ENCODE peak calls at places on chromosomes 16 and 17, in nine cellular contexts. B is progenitor cell of endocrine pancreas, N is epithelial cell of esophagus, J is NCI-H345, G is hypothalamus, F is Calu3, E is AG20443, Z is AG09319, K is thyroid gland. A is an unnamed sample.

GRCh38 chr17:6489016-6489550 is 44.8 kb downstream of the PIMREG start:
- DNase-seq in N (no peak), K (no peak), J (no peak), E (no peak), B (no peak), F (no peak), Z (no peak), G (no peak), A (no peak)

GRCh38 chr17:81084691-81085419 is 49.9 kb downstream of the BAIAP2 start:
- DNase-seq in J (no peak), K (peak; percentile 61), N (no peak), B (no peak), G (peak; percentile 70), Z (no peak), F (no peak), E (no peak), A (no peak)

GRCh38 chr16:19085679-19086200 is 18.3 kb downstream of the COQ7 start:
- DNase-seq in N (no peak), B (no peak), J (no peak), K (no peak), G (no peak), E (no peak), F (peak; percentile 41), Z (no peak), A (no peak)

GRCh38 chr16:17408955-17409441 is 61.8 kb downstream of the XYLT1 start:
- DNase-seq in F (no peak), Z (no peak), N (no peak), E (no peak), B (no peak), K (no peak), G (no peak), J (no peak), A (no peak)

GRCh38 chr17:76071497-76072148 is 694 bp downstream of the SRP68 start:
- DNase-seq in F (no peak), J (no peak), N (no peak), E (no peak), B (no peak), Z (no peak), G (no peak), K (no peak), A (no peak)

GRCh38 chr16:53805747-53806146 is 101.8 kb downstream of the FTO start:
- DNase-seq in E (no peak), K (no peak), Z (no peak), F (no peak), B (no peak), J (no peak), G (no peak), N (no peak), A (no peak)

GRCh38 chr17:70405492-70406220 is 236.3 kb downstream of the KCNJ2 start:
- DNase-seq in F (no peak), N (peak; percentile 90), Z (peak; percentile 65), B (no peak), E (peak; percentile 69), J (no peak), K (no peak), G (no peak), A (no peak)

GRCh38 chr16:83826146-83826913 is 18.6 kb downstream of the HSBP1 start:
- DNase-seq in G (peak; percentile 83), B (peak; percentile 80), J (peak; percentile 59), N (peak; percentile 93), Z (peak; percentile 61), F (peak; percentile 92), E (peak; percentile 93), K (peak; percentile 89), A (peak; percentile 68)

GRCh38 chr17:2213291-2213960 is 90.2 kb downstream of the SMG6 start:
- DNase-seq in F (no peak), N (no peak), G (no peak), B (no peak), Z (no peak), K (no peak), E (peak; percentile 53), J (peak; percentile 25), A (no peak)

GRCh38 chr16:19555938-19556778 is 655 bp downstream of the VPS35L start:
- DNase-seq in K (no peak), B (peak; percentile 11), N (peak; percentile 33), G (no peak), F (peak; percentile 4), E (no peak), J (peak; percentile 19), Z (no peak), A (no peak)

GRCh38 chr17:56635640-56636039 is 42.1 kb downstream of the NOG start:
- DNase-seq in G (no peak), E (no peak), J (no peak), K (no peak), Z (no peak), N (no peak), F (no peak), B (no peak), A (no peak)

GRCh38 chr17:61619953-61620352 is 28.9 kb upstream of the NACA2 start:
- DNase-seq in E (no peak), K (no peak), Z (no peak), B (no peak), F (no peak), J (no peak), N (no peak), G (no peak), A (no peak)

GRCh38 chr17:42016411-42016831 is 818 bp downstream of the DNAJC7 start:
- DNase-seq in B (no peak), J (no peak), E (no peak), K (no peak), G (no peak), F (no peak), Z (no peak), N (no peak), A (peak; percentile 59)

GRCh38 chr16:27181020-27181419 is 22.3 kb upstream of the KDM8 start:
- DNase-seq in B (no peak), F (peak; percentile 14), N (no peak), G (no peak), Z (no peak), E (no peak), J (no peak), K (no peak), A (no peak)

GRCh38 chr16:28063611-28064061 is at the start of gene GSG1L:
- DNase-seq in G (no peak), K (no peak), B (no peak), N (no peak), J (no peak), E (no peak), F (peak; percentile 26), Z (no peak), A (no peak)

GRCh38 chr17:50364715-50365114 is 8.3 kb downstream of the MRPL27 start:
- DNase-seq in N (peak; percentile 69), J (no peak), G (no peak), B (no peak), E (peak; percentile 63), F (no peak), Z (no peak), K (no peak), A (no peak)

GRCh38 chr17:66661411-66661843 is 173.5 kb upstream of the CACNG5 start:
- DNase-seq in N (peak; percentile 92), J (peak; percentile 99), Z (no peak), K (peak; percentile 45), E (no peak), F (peak; percentile 75), B (no peak), G (no peak), A (no peak)

GRCh38 chr17:46159686-46160085 is 33.5 kb downstream of the KANSL1 start:
- DNase-seq in G (no peak), B (no peak), Z (no peak), J (no peak), F (no peak), K (no peak), E (peak; percentile 90), N (peak; percentile 36), A (no peak)

GRCh38 chr16:75433732-75434413 is 570 bp upstream of the CFDP1 start:
- DNase-seq in K (peak; percentile 75), F (peak; percentile 77), E (peak; percentile 74), G (peak; percentile 83), B (peak; percentile 28), Z (peak; percentile 82), N (peak; percentile 95), J (peak; percentile 77), A (peak; percentile 73)

GRCh38 chr16:86732621-86733297 is 154.4 kb downstream of the FOXL1 start:
- DNase-seq in K (no peak), F (no peak), E (peak; percentile 61), J (no peak), G (no peak), N (no peak), Z (no peak), B (no peak), A (peak; percentile 34)

GRCh38 chr16:57639172-57639571 is 10.7 kb downstream of the ADGRG1 start:
- DNase-seq in E (no peak), N (no peak), F (no peak), K (peak; percentile 74), B (peak; percentile 66), G (peak; percentile 93), Z (no peak), J (peak; percentile 70), A (peak; percentile 86)

GRCh38 chr16:65071371-65072311 is 50.2 kb downstream of the CDH11 start:
- DNase-seq in Z (no peak), N (no peak), B (no peak), J (no peak), K (peak; percentile 4), F (no peak), G (peak; percentile 80), E (peak; percentile 58), A (peak; percentile 81)

GRCh38 chr16:2253293-2253692 is 1.9 kb upstream of the ECI1 start:
- DNase-seq in E (no peak), F (no peak), K (peak; percentile 66), N (no peak), J (no peak), B (no peak), G (no peak), Z (no peak), A (no peak)